ENCODE peak calls at places on chromosome 20, in four cellular contexts. U is ovary, T is suprapubic skin, D is lung. S is an unnamed sample.
A peak's percentile ranks its signal among the peaks of the same experiment; 100 is the strongest.

GRCh38 chr20:50064640-50065615 is 48.0 kb downstream of the UBE2V1 start:
- DNase-seq in D (no peak), T (no peak), U (no peak), S (no peak)

GRCh38 chr20:24628985-24629384 is 159.6 kb downstream of the SYNDIG1 start:
- DNase-seq in U (no peak), D (no peak), T (no peak), S (no peak)

GRCh38 chr20:25285091-25285647 is 37.3 kb downstream of the PYGB start:
- DNase-seq in T (peak; percentile 56), D (no peak), U (peak; percentile 7), S (peak; percentile 10)

GRCh38 chr20:2460752-2461424 is 9.7 kb downstream of the SNRPB start:
- DNase-seq in U (no peak), T (no peak), D (no peak), S (no peak)

GRCh38 chr20:45993197-45993951 is 15.3 kb upstream of the MMP9 start:
- DNase-seq in T (no peak), D (no peak), U (no peak), S (no peak)

GRCh38 chr20:62583424-62583920 is 58.8 kb upstream of the SLCO4A1 start:
- DNase-seq in U (no peak), D (no peak), T (no peak), S (no peak)

GRCh38 chr20:20213722-20214121 is 154.2 kb upstream of the INSM1 start:
- DNase-seq in D (no peak), U (no peak), T (no peak), S (no peak)

GRCh38 chr20:32569018-32569379 is 16.1 kb downstream of the NOL4L start:
- DNase-seq in U (no peak), D (no peak), T (no peak), S (no peak)

GRCh38 chr20:56788041-56788670 is 159.1 kb downstream of the TFAP2C start:
- DNase-seq in D (peak; percentile 44), T (no peak), U (no peak), S (peak; percentile 31)

GRCh38 chr20:2751868-2752630 is 48.4 kb downstream of the CPXM1 start:
- DNase-seq in U (peak; percentile 73), D (no peak), T (no peak), S (no peak)

GRCh38 chr20:36815454-36816091 is 42.0 kb upstream of the DSN1 start:
- DNase-seq in D (no peak), U (no peak), T (no peak), S (no peak)

GRCh38 chr20:10476319-10476724 is 41.2 kb downstream of the SLX4IP start:
- DNase-seq in T (no peak), U (no peak), D (no peak), S (no peak)

GRCh38 chr20:44465001-44465560 is 10.6 kb upstream of the TTPAL start:
- DNase-seq in U (no peak), T (no peak), D (no peak), S (no peak)

GRCh38 chr20:53981752-53982437 is 88.5 kb downstream of the BCAS1 start:
- DNase-seq in D (no peak), T (no peak), U (no peak), S (no peak)

GRCh38 chr20:56001106-56001785 is 4.1 kb downstream of the CBLN4 start:
- DNase-seq in U (no peak), T (no peak), D (no peak), S (no peak)

GRCh38 chr20:59342017-59342957 is 41.9 kb downstream of the EDN3 start:
- DNase-seq in T (no peak), U (no peak), D (no peak), S (no peak)

GRCh38 chr20:43530321-43531090 is 23.0 kb downstream of the L3MBTL1 start:
- DNase-seq in U (no peak), D (no peak), T (no peak), S (no peak)

GRCh38 chr20:3194617-3195280 is 9.7 kb downstream of the DDRGK1 start:
- DNase-seq in U (no peak), T (no peak), D (no peak), S (no peak)

GRCh38 chr20:41173161-41173721 is 35.9 kb downstream of the PLCG1 start:
- DNase-seq in U (peak; percentile 91), D (peak; percentile 77), T (peak; percentile 91), S (peak; percentile 79)

GRCh38 chr20:48694466-48694865 is 133.3 kb downstream of the PREX1 start:
- DNase-seq in D (no peak), U (no peak), T (no peak), S (no peak)
- TF ChIP-seq CTCF in D (no peak), U (no peak), T (no peak), S (no peak)

GRCh38 chr20:38172344-38172743 is 7.3 kb upstream of the TGM2 start:
- DNase-seq in U (no peak), D (no peak), T (no peak), S (no peak)
- TF ChIP-seq CTCF in U (no peak), D (no peak), T (no peak), S (no peak)

DNA sequence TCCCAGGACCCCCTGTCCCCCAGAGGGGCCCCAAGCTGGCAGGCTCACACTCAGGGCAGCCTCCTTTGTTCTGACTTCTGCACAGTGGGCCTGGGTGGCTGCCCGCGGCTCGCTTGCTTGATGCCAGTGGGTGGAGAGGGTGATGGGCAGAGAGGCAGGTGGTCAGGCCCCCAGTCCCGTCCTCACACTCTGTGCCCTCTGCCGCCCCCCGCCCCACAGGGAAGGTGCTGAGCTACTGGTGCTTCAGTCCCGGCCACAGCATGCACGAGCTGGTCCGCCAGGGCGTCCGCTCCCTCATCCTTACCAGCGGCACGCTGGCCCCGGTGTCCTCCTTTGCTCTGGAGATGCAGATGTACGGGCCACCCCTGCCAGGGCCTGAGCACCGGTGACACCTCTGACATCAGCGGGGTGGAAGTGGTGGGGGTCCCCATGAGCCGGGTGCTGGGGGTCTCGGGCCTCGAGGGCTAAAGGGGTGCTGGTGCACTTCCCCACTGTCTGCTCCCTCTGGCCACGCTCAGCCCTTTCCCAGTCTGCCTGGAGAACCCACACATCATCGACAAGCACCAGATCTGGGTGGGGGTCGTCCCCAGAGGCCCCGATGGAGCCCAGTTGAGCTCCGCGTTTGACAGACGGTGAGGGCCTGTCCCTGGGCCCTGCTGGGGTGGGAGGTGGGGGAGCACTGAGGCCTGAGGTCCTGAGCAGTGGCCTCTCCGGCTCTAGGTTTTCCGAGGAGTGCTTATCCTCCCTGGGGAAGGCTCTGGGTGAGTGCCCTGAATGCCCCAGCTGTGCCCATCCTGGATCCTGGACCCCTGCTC is 8.8 kb upstream of the TNFRSF6B start:
- DNase-seq in T (no peak), D (no peak), U (peak; percentile 42), S (no peak)
- TF ChIP-seq CTCF in T (no peak), D (no peak), U (no peak), S (no peak)

DNA sequence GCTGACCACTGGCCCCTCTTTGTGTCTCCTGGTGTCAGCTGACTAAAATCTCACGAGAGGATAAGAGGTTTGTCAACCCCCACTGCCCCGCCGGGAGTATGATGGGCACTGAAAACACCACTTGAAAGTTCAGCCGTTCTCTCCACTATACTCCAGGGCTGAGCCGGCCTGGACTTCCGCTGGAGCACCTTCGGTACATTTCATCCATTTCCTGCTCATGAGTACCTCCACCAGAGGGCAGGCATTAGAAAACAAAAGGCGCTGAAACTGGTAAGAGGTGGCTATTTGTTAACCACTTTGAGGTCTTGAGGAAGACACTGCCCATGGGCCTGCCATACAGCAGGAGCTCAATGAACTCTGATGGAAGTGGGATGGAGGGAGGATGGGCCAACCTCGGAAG is 17.9 kb upstream of the ANKRD60 start:
- DNase-seq in T (no peak), D (no peak), U (no peak), S (no peak)
- TF ChIP-seq CTCF in T (no peak), D (no peak), U (peak; percentile 9), S (no peak)

DNA sequence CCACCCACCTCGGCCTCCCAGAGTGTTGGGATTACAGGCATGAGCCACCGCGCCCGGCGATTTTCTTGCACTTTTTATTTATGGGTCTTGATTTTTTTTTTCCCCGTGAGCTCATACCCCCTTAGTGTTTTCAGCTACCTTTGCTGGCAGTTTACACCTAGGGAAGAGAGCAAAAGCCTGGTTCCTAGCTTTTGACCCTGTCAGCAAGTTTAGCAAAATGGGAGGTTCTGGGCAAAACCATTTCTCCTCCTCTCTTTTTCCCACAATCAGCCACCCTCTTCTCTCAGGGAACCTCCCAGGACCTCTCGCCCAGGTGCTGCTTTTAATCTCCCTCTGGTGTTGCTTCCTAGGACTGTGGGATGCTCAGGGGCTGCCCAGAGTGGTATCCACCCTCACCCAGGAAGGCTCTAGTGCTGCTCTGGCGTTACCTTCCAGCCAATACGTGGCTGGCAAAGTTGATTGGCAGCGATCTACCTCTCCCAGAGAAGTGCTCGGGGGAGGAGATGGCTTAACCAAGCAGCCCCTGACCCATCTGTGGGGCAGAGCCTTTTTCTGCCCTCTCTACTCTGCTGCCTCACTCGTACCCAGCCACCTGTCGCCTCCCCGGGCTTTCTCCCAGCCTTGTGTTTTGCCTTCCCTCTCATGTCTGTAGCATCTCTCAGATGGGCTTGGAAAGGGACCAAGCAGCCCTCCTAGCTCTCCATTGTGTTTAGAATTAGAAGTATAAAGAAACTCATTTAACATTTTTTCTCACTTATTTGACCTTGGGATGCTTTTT is 37.4 kb downstream of the KAT14 start:
- DNase-seq in T (no peak), U (no peak), D (no peak), S (no peak)
- TF ChIP-seq CTCF in T (no peak), U (no peak), D (no peak), S (no peak)

GRCh38 chr20:37976862-37977261 is 56.4 kb downstream of the TTI1 start:
- DNase-seq in D (no peak), T (no peak), U (no peak), S (no peak)

GRCh38 chr20:37980876-37981275 is 52.4 kb downstream of the TTI1 start:
- DNase-seq in T (no peak), D (no peak), U (no peak), S (no peak)

GRCh38 chr20:37980383-37980782 is 52.9 kb downstream of the TTI1 start:
- DNase-seq in T (no peak), D (no peak), U (no peak), S (no peak)

GRCh38 chr20:37977786-37978185 is 55.5 kb downstream of the TTI1 start:
- DNase-seq in D (no peak), T (no peak), U (no peak), S (no peak)

GRCh38 chr20:37979021-37979985 is 54.0 kb downstream of the TTI1 start:
- DNase-seq in T (no peak), D (no peak), U (no peak), S (no peak)
- TF ChIP-seq CTCF in T (no peak), D (no peak), U (no peak), S (no peak)

S was measured in omental fat pad.